ENCODE peak calls at places on chromosomes 4 and X, in five cellular contexts. B is keratinocyte, G is heart left ventricle, M is left ventricle myocardium inferior, K is lung. X is an unnamed sample.

GRCh38 chr4:147733614-147734344 is 1.9 kb downstream of the ARHGAP10 start:
- DNase-seq in M (peak; percentile 29), G (peak; percentile 40), B (no peak), K (no peak), X (no peak)

GRCh38 chr4:99134586-99134985 is 9.5 kb downstream of the ADH4 start:
- DNase-seq in K (no peak), G (no peak), B (no peak), M (no peak), X (no peak)

GRCh38 chr4:27278615-27279014 is 418.0 kb downstream of the STIM2 start:
- DNase-seq in G (no peak), M (no peak), B (no peak), K (no peak), X (no peak)

GRCh38 chr4:133151681-133152329 is 2.7 kb downstream of the PCDH10 start:
- DNase-seq in K (no peak), G (peak; percentile 4), M (no peak), B (no peak), X (no peak)

GRCh38 chr4:183716302-183716701 is 57.2 kb downstream of the TRAPPC11 start:
- DNase-seq in B (no peak), M (no peak), K (no peak), G (no peak), X (no peak)

GRCh38 chrX:9188117-9188516 is 154.2 kb upstream of the FAM9B start:
- DNase-seq in B (no peak), G (no peak), K (no peak), M (no peak), X (no peak)

GRCh38 chr4:121484633-121485032 is 103.8 kb upstream of the QRFPR start:
- DNase-seq in M (no peak), G (no peak), K (no peak), B (peak; percentile 40), X (no peak)

GRCh38 chr4:143381171-143382118 is 44.8 kb downstream of the GAB1 start:
- DNase-seq in G (peak; percentile 90), K (peak; percentile 61), B (no peak), M (peak; percentile 89), X (peak; percentile 85)

GRCh38 chr4:17232575-17233253 is 279.2 kb downstream of the QDPR start:
- DNase-seq in G (peak; percentile 73), M (peak; percentile 24), B (no peak), K (no peak), X (peak; percentile 19)

GRCh38 chr4:169103966-169104412 is 93.9 kb upstream of the CBR4 start:
- DNase-seq in B (no peak), G (no peak), M (no peak), K (no peak), X (no peak)

GRCh38 chr4:25441519-25442117 is 64.6 kb downstream of the ANAPC4 start:
- DNase-seq in G (peak; percentile 18), K (peak; percentile 83), B (no peak), M (peak; percentile 24), X (peak; percentile 81)

GRCh38 chrX:136417806-136418205 is 69.9 kb upstream of the BRS3 start:
- DNase-seq in K (no peak), B (no peak), G (no peak), M (no peak), X (no peak)

GRCh38 chrX:20362268-20363002 is 95.7 kb upstream of the RPS6KA3 start:
- DNase-seq in K (peak; percentile 35), B (no peak), G (no peak), M (no peak), X (peak; percentile 24)

GRCh38 chr4:38266616-38267015 is 306.4 kb downstream of the PTTG2 start:
- DNase-seq in K (no peak), M (no peak), B (peak; percentile 1), G (no peak), X (no peak)

GRCh38 chr4:94621491-94622080 is 136.2 kb upstream of the BMPR1B start:
- DNase-seq in B (peak; percentile 21), M (no peak), K (no peak), G (no peak), X (no peak)

GRCh38 chr4:159235779-159236368 is 133.0 kb downstream of the RAPGEF2 start:
- DNase-seq in K (no peak), M (no peak), B (no peak), G (no peak), X (no peak)

GRCh38 chr4:72505314-72505744 is 63.7 kb downstream of the ADAMTS3 start:
- DNase-seq in B (no peak), M (no peak), G (peak; percentile 8), K (no peak), X (no peak)

GRCh38 chrX:41984628-41985027 is 61.3 kb upstream of the CASK start:
- DNase-seq in K (no peak), M (no peak), B (no peak), G (no peak), X (peak; percentile 49)

GRCh38 chr4:184136525-184136924 is 81.1 kb downstream of the ENPP6 start:
- DNase-seq in B (no peak), K (no peak), M (no peak), G (no peak), X (no peak)

GRCh38 chr4:128601992-128602695 is 207.4 kb upstream of the JADE1 start:
- DNase-seq in M (peak; percentile 24), B (no peak), K (no peak), G (no peak), X (no peak)

GRCh38 chr4:148881860-148882643 is 439.8 kb upstream of the NR3C2 start:
- DNase-seq in G (no peak), K (no peak), B (no peak), M (no peak), X (no peak)

GRCh38 chrX:56564182-56564885 is 907 bp downstream of the UBQLN2 start:
- DNase-seq in G (peak; percentile 15), B (no peak), K (no peak), M (no peak), X (peak; percentile 38)

GRCh38 chrX:24415921-24416320 is 49.2 kb upstream of the PDK3 start:
- DNase-seq in G (no peak), B (no peak), K (no peak), M (no peak), X (no peak)

GRCh38 chr4:25022198-25022597 is 8.5 kb downstream of the LGI2 start:
- DNase-seq in B (no peak), G (no peak), M (no peak), K (no peak), X (no peak)

DNA sequence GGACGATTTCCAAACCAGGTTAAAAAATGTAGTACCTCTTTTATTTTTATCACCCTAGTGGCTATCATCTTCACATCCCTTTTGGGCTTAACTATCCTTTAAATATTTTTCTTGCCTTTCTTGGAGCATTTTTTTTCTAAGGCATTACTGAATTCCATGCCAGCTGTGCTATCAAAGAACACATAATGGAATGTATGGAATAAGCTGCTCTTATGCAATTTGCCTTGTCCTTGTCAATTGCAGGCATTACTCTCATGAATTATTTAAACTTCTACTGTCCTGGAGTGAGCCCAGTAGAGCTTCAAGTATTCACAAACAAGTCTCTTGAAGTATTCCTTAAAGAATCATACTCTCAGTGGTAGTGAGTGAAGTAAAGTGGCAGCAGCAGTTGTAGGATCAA is 144.5 kb upstream of the IGFBP7 start:
- DNase-seq in B (no peak), M (no peak), K (no peak), G (no peak), X (no peak)
- TF ChIP-seq CTCF in B (no peak), M (no peak), K (no peak), G (no peak), X (no peak)

GRCh38 chr4:127140306-127140705 is 492.5 kb upstream of the INTU start:
- DNase-seq in K (no peak), G (no peak), M (no peak), B (no peak), X (no peak)

GRCh38 chr4:127139788-127140286 is 492.9 kb upstream of the INTU start:
- DNase-seq in K (no peak), M (no peak), B (no peak), G (no peak), X (no peak)

GRCh38 chr4:127141857-127142256 is 490.9 kb upstream of the INTU start:
- DNase-seq in K (no peak), G (no peak), B (no peak), M (no peak), X (no peak)

GRCh38 chr4:127143460-127144190 is 489.1 kb upstream of the INTU start:
- DNase-seq in G (no peak), M (no peak), B (no peak), K (no peak), X (no peak)

DNA sequence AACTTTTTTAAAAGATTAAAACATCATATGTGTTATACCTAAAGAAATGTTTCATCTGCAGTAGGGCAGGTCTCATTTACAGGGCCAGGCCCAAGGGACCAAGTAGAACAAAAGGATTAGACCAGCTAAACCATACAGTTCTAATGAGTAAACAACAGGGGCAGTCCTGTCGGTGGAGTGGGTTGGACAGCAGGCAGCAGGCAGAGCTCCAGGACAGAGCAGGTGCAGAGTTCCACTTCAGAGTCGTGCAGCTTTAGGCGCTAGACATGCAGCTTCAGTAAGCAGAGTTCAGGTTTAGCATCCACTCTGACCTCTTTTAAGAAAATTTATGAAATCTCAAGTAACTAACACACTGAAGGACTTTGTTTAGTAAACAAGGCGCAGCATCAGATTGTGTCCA is 487.8 kb upstream of the INTU start:
- DNase-seq in M (no peak), K (no peak), G (no peak), B (no peak), X (no peak)
- H3K4me1 ChIP-seq in M (no peaks in the 10 kb centered on the region), K (no peaks in the 10 kb centered on the region), G (no peaks in the 10 kb centered on the region), B (no peaks in the 10 kb centered on the region), X (no peaks in the 10 kb centered on the region)

GRCh38 chr4:3229964-3230363 is 19.0 kb upstream of the MSANTD1 start:
- DNase-seq in M (no peak), B (no peak), G (no peak), K (no peak), X (peak; percentile 19)
- H3K36me3 ChIP-seq in M (peaks cover 84% of the 10 kb centered on the region), B (peaks cover 38% of the 10 kb centered on the region), G (no peaks in the 10 kb centered on the region), K (peaks cover 14% of the 10 kb centered on the region), X (peaks cover 11% of the 10 kb centered on the region)

DNA sequence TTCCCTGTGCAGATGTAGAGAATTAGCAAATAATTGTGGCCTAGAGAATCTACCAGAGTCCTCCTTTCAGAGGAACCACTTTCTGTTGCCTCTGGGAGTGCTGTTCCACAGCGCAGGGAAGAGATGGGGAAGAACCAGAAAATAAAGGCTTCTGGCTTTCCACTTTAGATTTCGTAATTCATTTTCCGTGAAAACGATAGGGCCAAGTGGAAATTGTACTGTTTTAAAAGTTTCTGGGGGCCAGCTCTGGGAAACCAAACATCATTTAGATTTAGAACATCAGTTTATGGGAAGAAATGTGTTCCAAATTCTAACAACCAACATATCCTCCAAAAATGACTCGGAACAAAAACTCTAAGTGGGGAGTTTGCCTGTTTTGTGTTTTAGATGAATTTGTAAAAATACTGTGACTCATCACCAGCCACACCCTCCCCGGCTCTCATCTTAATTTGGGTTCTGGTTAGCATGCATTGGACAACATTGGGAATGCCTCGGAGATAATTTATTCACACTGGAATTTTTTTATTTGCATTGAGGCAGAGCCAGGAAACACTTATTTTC is 65.2 kb upstream of the LNX1 start:
- DNase-seq in M (no peak), G (no peak), K (no peak), B (no peak), X (no peak)
- TF ChIP-seq CTCF in M (peak; percentile 59), G (peak; percentile 12), K (no peak), B (peak; percentile 39), X (no peak)

DNA sequence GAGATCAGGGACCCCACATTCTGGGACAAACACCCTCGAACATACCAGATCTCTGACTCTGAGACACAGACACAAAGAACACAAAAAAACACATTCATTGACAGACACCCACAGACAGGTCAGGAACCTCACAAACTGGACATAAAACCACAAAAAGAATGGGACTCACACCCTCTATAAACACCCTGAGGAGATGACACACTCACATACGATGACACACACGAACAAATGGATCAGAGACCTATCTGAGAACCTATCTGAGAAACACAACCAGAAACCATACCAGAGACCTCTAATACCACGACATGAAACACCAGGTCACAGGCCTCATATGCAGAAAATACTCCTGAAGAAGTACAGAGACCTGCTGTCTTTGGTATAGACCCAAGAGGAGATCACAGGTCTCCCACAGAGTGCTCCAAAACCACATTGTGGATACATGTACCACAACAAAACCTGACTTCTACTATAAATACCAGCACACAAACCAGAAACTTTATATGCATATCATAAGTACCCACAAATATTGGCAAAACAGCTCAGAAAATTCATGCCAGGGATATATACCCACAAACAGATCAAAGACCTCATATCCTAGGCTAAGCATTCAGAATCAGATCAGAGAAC is 19.5 kb downstream of the SUV39H1 start:
- DNase-seq in G (no peak), K (no peak), B (no peak), M (no peak), X (no peak)
- H3K4me1 ChIP-seq in G (peaks cover 3% of the 10 kb centered on the region), K (no peaks in the 10 kb centered on the region), B (no peaks in the 10 kb centered on the region), M (peaks cover 14% of the 10 kb centered on the region), X (no peaks in the 10 kb centered on the region)